ENCODE peak calls at places on chromosomes 6 and 20, in seven cellular contexts. A is psoas muscle; V is CD8-positive, alpha-beta T cell; W is astrocyte of the cerebellum; P is ovary; O is body of pancreas; U is foreskin fibroblast. Y is an unnamed sample.

GRCh38 chr20:48265791-48266190 is 480.5 kb upstream of the SULF2 start:
- DNase-seq in V (no peak), O (no peak), W (no peak), A (no peak), P (no peak), U (no peak), Y (no peak)

GRCh38 chr20:20611165-20611564 is 101.3 kb downstream of the RALGAPA2 start:
- DNase-seq in U (peak), W (no peak), O (no peak), P (no peak), A (no peak), V (no peak), Y (no peak)

GRCh38 chr6:50899306-50899840 is 80.7 kb downstream of the TFAP2B start:
- DNase-seq in O (no peak), W (no peak), P (no peak), V (no peak), U (peak), A (no peak), Y (no peak)

GRCh38 chr20:48826883-48827771 is 672 bp downstream of the PREX1 start:
- DNase-seq in O (no peak), W (no peak), P (no peak), U (peak), A (peak), V (peak), Y (no peak)

GRCh38 chr6:125584468-125584939 is 164.9 kb upstream of the HEY2 start:
- DNase-seq in W (peak), P (no peak), O (no peak), V (no peak), U (peak), A (peak), Y (no peak)

GRCh38 chr6:42236680-42237473 is 19.2 kb upstream of the MRPS10 start:
- DNase-seq in P (no peak), V (no peak), U (no peak), A (no peak), W (no peak), O (no peak), Y (no peak)

GRCh38 chr20:469746-470490 is 7.6 kb upstream of the TBC1D20 start:
- DNase-seq in U (no peak), O (no peak), W (no peak), V (no peak), A (no peak), P (no peak), Y (no peak)

GRCh38 chr6:54232703-54233102 is 75.5 kb upstream of the TINAG start:
- DNase-seq in U (no peak), V (no peak), A (no peak), P (no peak), W (no peak), O (no peak), Y (no peak)

GRCh38 chr6:15299430-15300131 is 53.7 kb downstream of the JARID2 start:
- DNase-seq in P (peak), A (peak), O (peak), W (no peak), V (peak), U (peak), Y (no peak)

GRCh38 chr6:41226752-41227151 is 1.4 kb upstream of the TREML4 start:
- DNase-seq in P (no peak), V (no peak), W (no peak), A (no peak), O (no peak), U (no peak), Y (no peak)

GRCh38 chr6:2030682-2031244 is 214.6 kb downstream of the GMDS start:
- DNase-seq in P (no peak), U (peak), V (no peak), W (no peak), O (no peak), A (no peak), Y (no peak)

GRCh38 chr20:31712564-31713311 is 9.9 kb downstream of the BCL2L1 start:
- DNase-seq in P (peak), O (peak), V (no peak), W (peak), A (peak), U (peak), Y (peak)

GRCh38 chr6:5898563-5898962 is 108.2 kb downstream of the NRN1 start:
- DNase-seq in P (no peak), O (no peak), U (no peak), W (no peak), V (no peak), A (no peak), Y (no peak)

GRCh38 chr6:112269165-112269564 is 14.8 kb upstream of the LAMA4 start:
- DNase-seq in W (no peak), U (peak), V (no peak), A (no peak), P (no peak), O (no peak), Y (no peak)

GRCh38 chr20:32435449-32436107 is 77.4 kb downstream of the ASXL1 start:
- DNase-seq in A (no peak), U (no peak), V (peak), P (no peak), W (no peak), O (no peak), Y (no peak)

GRCh38 chr6:37634238-37634826 is 63.4 kb downstream of the MDGA1 start:
- DNase-seq in O (no peak), V (no peak), A (peak), W (no peak), P (no peak), U (no peak), Y (no peak)

GRCh38 chr6:17865243-17865642 is 122.2 kb downstream of the KIF13A start:
- DNase-seq in W (no peak), A (no peak), V (no peak), O (peak), U (no peak), P (no peak), Y (no peak)

GRCh38 chr20:24340933-24341332 is 128.5 kb upstream of the SYNDIG1 start:
- DNase-seq in V (no peak), A (no peak), O (no peak), P (no peak), W (no peak), U (peak), Y (no peak)

GRCh38 chr20:17613328-17614175 is 43.7 kb downstream of the DSTN start:
- DNase-seq in U (no peak), O (no peak), V (peak), W (no peak), A (peak), P (peak), Y (no peak)

GRCh38 chr6:108742041-108742440 is 106.2 kb upstream of the ARMC2 start:
- DNase-seq in V (no peak), W (no peak), U (no peak), A (no peak), O (no peak), P (no peak), Y (no peak)

GRCh38 chr20:59835448-59836395 is 97.7 kb downstream of the SYCP2 start:
- DNase-seq in A (no peak), U (peak), W (peak), O (no peak), V (no peak), P (peak), Y (no peak)

GRCh38 chr20:9503530-9504251 is 10.7 kb upstream of the LAMP5 start:
- DNase-seq in O (peak), A (no peak), W (peak), V (no peak), P (no peak), U (peak), Y (peak)

GRCh38 chr6:169229611-169230321 is 23.9 kb downstream of the THBS2 start:
- DNase-seq in O (no peak), V (no peak), A (no peak), U (no peak), W (peak), P (no peak), Y (no peak)

GRCh38 chr20:23269954-23270353 is 80.6 kb upstream of the NXT1 start:
- DNase-seq in A (no peak), U (no peak), O (no peak), P (no peak), V (no peak), W (no peak), Y (no peak)

GRCh38 chr20:56875052-56875663 is 246.1 kb downstream of the TFAP2C start:
- DNase-seq in P (no peak), W (peak), O (no peak), U (peak), V (no peak), A (no peak), Y (peak)

GRCh38 chr6:40195751-40196518 is 261.7 kb upstream of the MOCS1 start:
- DNase-seq in A (no peak), P (no peak), O (no peak), U (no peak), W (no peak), V (no peak), Y (no peak)

GRCh38 chr6:147904416-147904815 is 395.9 kb downstream of the SAMD5 start:
- DNase-seq in W (no peak), V (no peak), A (no peak), O (no peak), P (no peak), U (no peak), Y (no peak)

GRCh38 chr20:32672982-32673727 is 586 bp downstream of the C20orf203 start:
- DNase-seq in W (no peak), P (no peak), O (no peak), U (no peak), A (no peak), V (peak), Y (no peak)

GRCh38 chr6:119207973-119208725 is 129.7 kb upstream of the FAM184A start:
- DNase-seq in P (no peak), W (peak), A (no peak), O (no peak), V (no peak), U (peak), Y (peak)

GRCh38 chr20:41078329-41078728 is 49.7 kb downstream of the TOP1 start:
- DNase-seq in W (peak), V (no peak), A (no peak), U (peak), P (no peak), O (peak), Y (no peak)

GRCh38 chr6:103798166-103798565 is 1061.6 kb downstream of the HACE1 start:
- DNase-seq in P (no peak), O (no peak), W (no peak), V (no peak), A (no peak), U (no peak), Y (no peak)

DNA sequence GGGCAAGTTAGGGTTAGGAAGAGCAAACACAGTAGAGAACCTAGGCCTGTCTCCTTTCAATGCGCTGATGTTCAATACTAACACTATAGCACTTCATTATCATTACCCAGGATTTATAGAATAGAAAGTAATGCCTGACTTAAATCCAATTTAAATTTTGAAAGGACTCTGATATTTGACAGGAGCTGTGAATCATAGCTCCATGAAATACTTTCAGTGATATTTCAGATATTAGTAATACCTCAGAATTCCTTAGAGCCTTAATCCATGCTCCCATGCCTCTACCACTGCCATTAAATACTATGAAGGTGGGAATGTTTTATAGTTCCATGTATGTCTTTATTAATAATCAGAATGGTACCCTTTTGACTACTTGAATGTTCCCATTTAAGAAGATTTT is 530.2 kb downstream of the BCKDHB start:
- DNase-seq in A (no peak), P (no peak), V (no peak), O (no peak), U (no peak), W (no peak), Y (no peak)
- TF ChIP-seq CTCF in A (no peak), P (no peak), V (no peak), O (no peak), U (no peak), W (no peak), Y (no peak)

GRCh38 chr6:135673671-135674309 is 176.2 kb upstream of the AHI1 start:
- DNase-seq in W (no peak), P (no peak), A (peak), O (no peak), U (no peak), V (no peak), Y (no peak)
- H3K4me3 ChIP-seq in W (no peak), P (no peak), A (no peak), O (no peak), U (no peak), V (no peak), Y (no peak)

GRCh38 chr20:3663858-3664257 is 659 bp upstream of the GFRA4 start:
- DNase-seq in A (no peak), P (no peak), O (no peak), V (no peak), W (no peak), U (no peak), Y (no peak)

GRCh38 chr20:3661060-3661820 is 2.0 kb downstream of the GFRA4 start:
- DNase-seq in U (no peak), V (no peak), A (peak), P (no peak), O (no peak), W (no peak), Y (no peak)

GRCh38 chr20:3661836-3662665 is 1.1 kb downstream of the GFRA4 start:
- DNase-seq in U (no peak), W (no peak), P (no peak), O (no peak), V (no peak), A (no peak), Y (no peak)

GRCh38 chr20:3660262-3661059 is 2.7 kb downstream of the GFRA4 start:
- DNase-seq in U (no peak), P (no peak), W (no peak), A (peak), V (no peak), O (no peak), Y (no peak)

DNA sequence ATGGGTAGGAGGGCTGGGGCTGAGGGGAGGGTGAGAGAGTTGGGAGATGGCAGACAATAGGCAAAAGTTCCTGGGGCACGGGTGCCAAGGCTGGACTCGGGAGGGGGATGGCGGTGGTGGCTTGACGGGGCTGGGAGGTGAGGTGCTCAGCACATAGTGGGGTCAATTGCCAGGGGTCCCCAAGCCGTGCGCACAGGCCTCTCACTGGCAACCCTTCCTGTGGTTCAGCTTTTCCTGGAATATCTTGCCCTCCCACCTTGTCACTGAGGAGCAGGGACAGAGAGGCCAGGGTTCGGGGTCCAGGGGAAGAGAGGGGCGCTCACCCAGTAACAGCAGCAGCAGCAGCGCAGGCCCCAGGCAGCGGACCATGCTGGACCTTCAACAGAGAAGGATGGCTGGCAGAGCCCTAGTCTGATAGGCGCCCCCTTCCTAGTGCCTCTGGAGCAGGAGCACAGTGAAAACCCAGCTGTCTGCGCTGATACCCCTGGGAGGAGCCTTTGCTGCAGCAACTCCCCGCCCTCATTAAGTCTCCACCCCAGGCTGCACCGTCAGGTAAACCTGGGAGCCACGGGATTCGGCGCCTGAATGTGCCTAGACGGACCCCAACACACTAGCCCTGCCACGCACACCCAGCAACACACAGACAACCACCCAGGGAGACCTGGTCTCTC is at the start of gene GFRA4:
- DNase-seq in W (no peak), A (no peak), P (no peak), U (no peak), V (no peak), O (no peak), Y (no peak)
- TF ChIP-seq CTCF in W (no peak), A (no peak), P (no peak), U (no peak), V (no peak), O (no peak), Y (no peak)

DNA sequence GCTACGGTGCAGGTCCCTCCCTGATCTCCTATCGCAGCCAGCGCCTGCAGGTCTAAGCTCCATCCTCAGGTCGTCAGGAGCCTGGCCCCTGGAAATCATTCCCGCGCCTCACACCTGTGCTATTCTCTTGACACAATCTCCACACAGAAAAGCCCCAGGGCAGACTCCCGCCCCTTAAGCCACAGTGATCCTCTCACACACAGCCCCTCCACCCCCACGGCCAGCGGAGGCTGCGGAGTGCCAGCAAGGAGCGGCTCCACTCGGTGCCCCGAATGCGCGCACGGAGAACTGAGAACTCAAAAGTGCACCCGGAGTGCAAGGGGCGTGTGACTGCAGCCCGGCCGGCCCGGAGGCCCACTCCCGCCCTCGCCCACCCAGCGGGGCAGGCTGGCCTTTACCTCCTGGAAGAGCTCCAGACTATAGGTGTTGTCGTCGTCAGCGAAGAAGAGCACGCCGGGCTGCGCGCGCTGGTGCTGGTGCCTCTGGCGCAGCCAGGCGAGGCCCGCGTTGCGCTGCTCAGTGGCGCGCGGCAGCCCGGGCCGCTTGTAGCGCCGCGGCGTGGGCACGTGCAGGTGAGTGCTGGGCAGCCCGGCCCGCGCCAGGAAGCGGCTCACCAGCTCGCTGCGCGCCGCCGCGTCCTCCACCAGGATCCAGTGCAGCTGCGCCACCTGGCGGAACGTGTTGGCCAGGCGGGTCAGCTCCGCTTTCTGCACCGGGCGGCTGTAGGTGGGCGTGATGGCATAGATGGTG is 1.2 kb downstream of the B3GAT2 start:
- DNase-seq in A (peak), O (peak), P (peak), W (peak), U (peak), V (peak), Y (peak)
- H3K4me3 ChIP-seq in A (peak), O (peak), P (peak), W (peak), U (peak), V (peak), Y (peak)

GRCh38 chr6:154345811-154346210 is 10.8 kb downstream of the IPCEF1 start:
- DNase-seq in V (no peak), O (no peak), W (no peak), P (no peak), U (no peak), A (no peak), Y (no peak)

GRCh38 chr6:154341876-154342275 is 14.7 kb downstream of the IPCEF1 start:
- DNase-seq in V (no peak), A (no peak), U (no peak), W (no peak), O (no peak), P (no peak), Y (no peak)

GRCh38 chr6:154347981-154348380 is 8.6 kb downstream of the IPCEF1 start:
- DNase-seq in V (no peak), U (no peak), A (no peak), O (no peak), W (no peak), P (no peak), Y (no peak)

GRCh38 chr6:154341326-154341725 is 15.3 kb downstream of the IPCEF1 start:
- DNase-seq in U (no peak), P (no peak), A (no peak), O (no peak), W (no peak), V (no peak), Y (no peak)

GRCh38 chr6:154343473-154344308 is 12.9 kb downstream of the IPCEF1 start:
- DNase-seq in O (peak), U (peak), P (peak), A (no peak), V (no peak), W (peak), Y (peak)
- TF ChIP-seq CTCF in O (peak), U (peak), P (no peak), A (no peak), V (no peak), W (peak), Y (peak)

GRCh38 chr20:64119681-64120341 is 12.4 kb upstream of the NPBWR2 start:
- DNase-seq in A (peak), U (no peak), W (no peak), O (no peak), V (no peak), P (no peak), Y (no peak)
- H3K4me3 ChIP-seq in A (peak), U (no peak), W (no peak), O (no peak), V (peak), P (no peak), Y (no peak)

DNA sequence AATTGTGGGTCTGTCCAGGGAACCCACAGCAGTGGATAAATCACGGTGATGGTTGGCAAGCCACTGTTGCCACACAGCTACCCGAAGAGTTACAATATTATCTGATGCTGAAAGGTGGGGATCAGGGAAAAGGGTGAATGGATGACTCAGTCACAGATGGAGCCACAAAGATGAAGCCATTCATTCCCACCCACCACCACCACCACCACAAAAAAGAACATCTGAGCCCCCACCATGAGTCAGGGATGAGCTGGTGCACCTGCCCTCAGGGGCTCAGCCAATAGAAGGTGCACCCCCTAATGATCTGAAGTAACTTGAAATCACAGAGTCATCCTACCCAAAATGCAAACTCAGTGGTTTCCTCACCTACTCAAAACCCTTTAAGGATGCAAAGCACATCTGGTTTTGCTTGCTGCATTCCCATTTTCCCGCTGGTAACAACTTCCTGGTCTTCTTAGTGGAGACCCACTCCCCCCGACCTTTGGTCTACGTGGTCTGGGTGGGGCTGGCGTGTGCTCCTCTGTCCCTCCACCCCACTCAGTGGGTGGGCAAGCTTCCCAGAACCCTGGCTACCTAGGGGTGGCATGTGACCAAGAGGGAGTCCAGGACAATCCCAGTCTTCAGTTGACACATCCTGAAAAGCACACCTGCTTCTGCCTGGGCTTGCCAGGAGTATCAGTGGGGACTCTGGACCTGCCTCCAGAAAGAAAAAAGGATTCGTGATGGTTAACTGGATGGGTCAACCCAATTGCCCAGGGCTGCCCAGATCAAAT is 125.5 kb downstream of the ANKRD60 start:
- DNase-seq in W (no peak), U (peak), V (no peak), P (no peak), A (no peak), O (no peak), Y (no peak)
- TF ChIP-seq CTCF in W (no peak), U (no peak), V (no peak), P (no peak), A (no peak), O (no peak), Y (no peak)

DNA sequence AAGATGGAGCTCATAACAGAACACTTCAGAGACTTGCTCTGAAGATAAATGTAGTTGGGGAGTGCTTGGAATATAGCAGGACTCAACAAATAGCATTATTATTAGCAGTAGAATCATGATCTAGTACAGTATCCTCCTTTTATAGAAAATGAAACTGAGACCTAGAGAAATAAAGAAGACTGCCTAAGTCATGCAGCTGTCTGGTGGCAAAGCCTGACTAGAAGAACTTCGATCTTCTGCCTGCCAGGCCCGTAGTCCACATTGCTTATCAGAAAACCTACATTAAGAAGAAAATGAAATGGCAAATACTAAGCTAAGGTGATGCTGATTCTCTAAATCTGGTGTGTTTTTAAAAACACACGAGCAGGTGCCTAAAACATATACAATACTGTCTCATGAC is 46.4 kb upstream of the DST start:
- DNase-seq in W (no peak), O (no peak), U (no peak), P (no peak), A (no peak), V (no peak), Y (no peak)
- H3K4me3 ChIP-seq in W (no peak), O (no peak), U (no peak), P (no peak), A (peak), V (no peak), Y (no peak)

Y was measured in HFF-Myc.